ENCODE peak calls at places on chromosomes 12 and 14, in four cellular contexts. Q is astrocyte, P is IMR-90, E is retinal pigment epithelial cell. C is an unnamed sample.

GRCh38 chr12:56980941-56981530 is 23.6 kb upstream of the RDH16 start:
- DNase-seq in E (no peak), Q (no peak), P (no peak), C (no peak)

GRCh38 chr14:49679271-49679670 is 8.7 kb downstream of the POLE2 start:
- DNase-seq in Q (peak; percentile 36), E (no peak), P (peak; percentile 30), C (no peak)

GRCh38 chr12:70835948-70836347 is 84.6 kb downstream of the PTPRR start:
- DNase-seq in P (no peak), E (no peak), Q (no peak), C (no peak)

GRCh38 chr14:91249841-91250616 is 5.5 kb upstream of the GPR68 start:
- DNase-seq in E (no peak), Q (peak; percentile 74), P (no peak), C (peak; percentile 48)

GRCh38 chr12:46964496-46965098 is 114.8 kb upstream of the PCED1B start:
- DNase-seq in E (peak; percentile 41), Q (peak; percentile 84), P (peak; percentile 64), C (no peak)

GRCh38 chr14:31047503-31047902 is 21.3 kb upstream of the STRN3 start:
- DNase-seq in P (no peak), E (no peak), Q (no peak), C (no peak)

GRCh38 chr14:55129428-55130193 is 559 bp downstream of the LGALS3 start:
- DNase-seq in P (peak; percentile 74), Q (peak; percentile 58), E (peak; percentile 19), C (peak; percentile 57)

GRCh38 chr12:96587691-96588090 is 98.3 kb downstream of the CFAP54 start:
- DNase-seq in P (peak; percentile 22), Q (peak; percentile 74), E (no peak), C (no peak)

GRCh38 chr14:71138236-71139057 is 231.2 kb downstream of the PCNX1 start:
- DNase-seq in P (no peak), E (no peak), Q (peak; percentile 53), C (no peak)

GRCh38 chr12:51393676-51394545 is 2.7 kb upstream of the GALNT6 start:
- DNase-seq in Q (peak; percentile 93), E (peak; percentile 35), P (peak; percentile 96), C (no peak)

GRCh38 chr12:26524862-26525465 is 308.0 kb downstream of the ITPR2 start:
- DNase-seq in P (peak; percentile 28), Q (no peak), E (no peak), C (no peak)

GRCh38 chr12:108752387-108752786 is 21.1 kb upstream of the CORO1C start:
- DNase-seq in P (no peak), E (peak; percentile 91), Q (no peak), C (no peak)

GRCh38 chr14:104101086-104101621 is 15.7 kb downstream of the ASPG start:
- DNase-seq in E (no peak), P (no peak), Q (no peak), C (peak; percentile 3)

GRCh38 chr12:14845350-14845750 is 2.0 kb upstream of the ART4 start:
- DNase-seq in E (no peak), Q (peak; percentile 41), P (peak; percentile 65), C (peak; percentile 39)

GRCh38 chr14:38202444-38203191 is 5.1 kb upstream of the SSTR1 start:
- DNase-seq in P (no peak), E (no peak), Q (no peak), C (no peak)

GRCh38 chr12:126617312-126617711 is 1552.1 kb downstream of the AACS start:
- DNase-seq in Q (no peak), E (no peak), P (no peak), C (peak; percentile 30)

GRCh38 chr14:53190938-53191337 is 37.8 kb upstream of the DDHD1 start:
- DNase-seq in P (peak; percentile 12), E (no peak), Q (peak; percentile 34), C (no peak)

GRCh38 chr12:107125833-107126232 is 32.5 kb upstream of the CRY1 start:
- DNase-seq in Q (no peak), E (no peak), P (no peak), C (no peak)

GRCh38 chr12:107127482-107128185 is 34.3 kb upstream of the CRY1 start:
- DNase-seq in Q (no peak), P (no peak), E (no peak), C (no peak)

GRCh38 chr12:107130830-107131760 is 37.7 kb upstream of the CRY1 start:
- DNase-seq in E (no peak), Q (no peak), P (no peak), C (peak; percentile 25)

GRCh38 chr12:107129315-107129930 is 36.1 kb upstream of the CRY1 start:
- DNase-seq in Q (no peak), E (no peak), P (no peak), C (no peak)

GRCh38 chr12:107126688-107127481 is 33.5 kb upstream of the CRY1 start:
- DNase-seq in P (peak; percentile 24), Q (no peak), E (no peak), C (no peak)
- TF ChIP-seq CTCF in P (peak; percentile 46), Q (peak; percentile 58), E (peak; percentile 45), C (peak; percentile 34)

GRCh38 chr12:79512068-79512467 is 178.7 kb downstream of the PAWR start:
- DNase-seq in Q (no peak), E (no peak), P (no peak), C (no peak)
- TF ChIP-seq CTCF in Q (peak; percentile 32), E (peak; percentile 46), P (peak; percentile 4), C (no peak)

GRCh38 chr14:46672128-46672527 is 20.5 kb upstream of the RPL10L start:
- DNase-seq in Q (no peak), P (no peak), E (no peak), C (no peak)
- TF ChIP-seq CTCF in Q (no peak), P (no peak), E (no peak), C (no peak)

GRCh38 chr14:63642656-63643382 is 1.1 kb upstream of the WDR89 start:
- DNase-seq in E (no peak), Q (no peak), P (no peak), C (no peak)
- TF ChIP-seq CTCF in E (no peak), Q (no peak), P (no peak), C (no peak)

GRCh38 chr12:124566181-124567034 is 1.0 kb downstream of the NCOR2 start:
- DNase-seq in P (peak; percentile 66), E (no peak), Q (peak; percentile 68), C (peak; percentile 81)
- TF ChIP-seq CTCF in P (peak; percentile 1), E (no peak), Q (no peak), C (no peak)

GRCh38 chr14:24130717-24131548 is 474 bp downstream of the FITM1 start:
- DNase-seq in P (no peak), Q (no peak), E (no peak), C (no peak)

GRCh38 chr14:24132976-24133375 is 2.5 kb downstream of the FITM1 start:
- DNase-seq in P (no peak), Q (no peak), E (no peak), C (no peak)

GRCh38 chr14:24133730-24134129 is 2.3 kb upstream of the PSME1 start:
- DNase-seq in P (no peak), Q (no peak), E (no peak), C (no peak)

GRCh38 chr14:24131549-24131966 is 1.1 kb downstream of the FITM1 start:
- DNase-seq in E (no peak), P (no peak), Q (no peak), C (no peak)

GRCh38 chr14:24132061-24132685 is 1.7 kb downstream of the FITM1 start:
- DNase-seq in E (no peak), P (no peak), Q (no peak), C (no peak)
- TF ChIP-seq CTCF in E (no peak), P (no peak), Q (no peak), C (no peak)

GRCh38 chr12:32033411-32033810 is 73.2 kb upstream of the BICD1 start:
- DNase-seq in E (no peak), Q (no peak), P (no peak), C (no peak)

GRCh38 chr12:32039341-32039740 is 67.3 kb upstream of the BICD1 start:
- DNase-seq in Q (no peak), E (no peak), P (peak; percentile 20), C (peak; percentile 27)

GRCh38 chr12:32039917-32040575 is 66.6 kb upstream of the BICD1 start:
- DNase-seq in Q (no peak), P (no peak), E (no peak), C (no peak)

GRCh38 chr12:32034045-32034444 is 72.6 kb upstream of the BICD1 start:
- DNase-seq in Q (no peak), P (no peak), E (no peak), C (peak; percentile 20)

DNA sequence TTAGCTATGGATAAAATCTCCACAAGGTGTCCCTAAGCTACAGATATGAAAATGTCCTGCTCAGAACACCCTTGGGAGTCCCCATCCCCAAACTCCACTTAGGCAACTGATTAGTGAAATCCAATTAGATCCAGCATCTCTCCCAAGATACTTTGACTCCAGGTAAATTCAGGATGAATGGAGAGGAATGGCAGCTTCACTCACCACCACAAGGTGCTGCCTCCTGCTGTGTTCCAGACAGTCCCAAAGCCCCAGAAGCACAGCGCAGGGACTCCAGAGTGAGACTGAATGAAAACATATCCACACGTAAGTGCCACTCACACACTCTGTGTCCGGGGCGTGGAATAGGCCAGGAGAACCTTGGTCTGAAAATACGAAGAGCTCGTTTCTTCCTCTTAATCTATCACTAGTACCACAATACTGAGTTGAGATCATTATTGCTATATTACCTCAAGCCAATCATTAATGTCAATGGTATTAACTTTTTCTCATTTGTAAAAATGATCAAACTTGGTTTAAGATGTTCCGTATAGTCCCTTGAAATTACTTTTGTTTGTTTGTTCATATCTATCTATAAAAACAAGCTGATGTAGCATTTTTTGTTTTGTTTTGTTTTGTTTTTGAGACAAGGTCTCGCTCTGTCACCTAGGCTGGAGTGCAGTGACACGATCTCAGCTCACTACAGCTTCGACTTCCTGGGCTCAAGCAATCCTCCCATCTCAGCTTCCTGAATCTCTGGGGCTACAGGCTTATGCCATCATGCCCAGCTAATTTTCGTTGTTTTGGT is 70.0 kb upstream of the BICD1 start:
- DNase-seq in Q (no peak), P (no peak), E (no peak), C (no peak)
- TF ChIP-seq CTCF in Q (no peak), P (no peak), E (no peak), C (no peak)

C was measured in nephron progenitor cell.